ENCODE peak calls at places on chromosome 18, in ten cellular contexts. A is heart right ventricle, J is brain microvascular endothelial cell, R is esophagus squamous epithelium, D is endothelial cell, B is GM06990, X is neural progenitor cell, L is upper lobe of right lung, G is type B pancreatic cell, O is GM12864. I is an unnamed sample.

GRCh38 chr18:58526425-58527115 is 102.3 kb downstream of the ALPK2 start:
- DNase-seq in A (no peak), J (no peak), R (no peak), D (no peak), B (no peak), X (no peak), L (no peak), G (no peak), O (no peak), I (no peak)

GRCh38 chr18:58527116-58528010 is 101.5 kb downstream of the ALPK2 start:
- DNase-seq in A (no peak), J (peak), R (no peak), D (no peak), B (no peak), X (no peak), L (no peak), G (no peak), O (no peak), I (no peak)

GRCh38 chr18:8538935-8539334 is 70.3 kb upstream of the RAB12 start:
- DNase-seq in A (no peak), J (no peak), R (no peak), D (no peak), B (no peak), X (no peak), L (no peak), G (no peak), O (no peak), I (no peak)

GRCh38 chr18:58541137-58541788 is 87.6 kb downstream of the ALPK2 start:
- DNase-seq in A (no peak), J (peak), R (no peak), D (no peak), B (no peak), X (peak), L (no peak), G (no peak), O (no peak), I (no peak)

GRCh38 chr18:76480913-76481312 is 14.1 kb downstream of the ZNF516 start:
- DNase-seq in A (no peak), J (no peak), R (no peak), D (no peak), B (no peak), X (peak), L (no peak), G (no peak), O (no peak), I (no peak)

GRCh38 chr18:48678237-48679115 is 139.6 kb downstream of the CTIF start:
- DNase-seq in A (no peak), J (no peak), R (no peak), D (no peak), B (no peak), X (no peak), L (peak), G (no peak), O (no peak), I (no peak)

GRCh38 chr18:7476386-7476785 is 90.7 kb upstream of the PTPRM start:
- DNase-seq in A (no peak), J (no peak), R (no peak), D (no peak), B (no peak), X (no peak), L (no peak), G (no peak), O (no peak), I (no peak)

GRCh38 chr18:2486426-2486825 is 84.9 kb downstream of the METTL4 start:
- DNase-seq in A (no peak), J (no peak), R (no peak), D (no peak), B (no peak), X (no peak), L (no peak), G (no peak), O (no peak), I (no peak)

GRCh38 chr18:38539373-38539772 is 973.8 kb upstream of the CELF4 start:
- DNase-seq in A (no peak), J (no peak), R (no peak), D (no peak), B (no peak), X (peak), L (no peak), G (no peak), O (no peak), I (no peak)

GRCh38 chr18:74273394-74273793 is 18.4 kb downstream of the CYB5A start:
- DNase-seq in A (no peak), J (no peak), R (no peak), D (no peak), B (no peak), X (no peak), L (no peak), G (no peak), O (no peak), I (no peak)

DNA sequence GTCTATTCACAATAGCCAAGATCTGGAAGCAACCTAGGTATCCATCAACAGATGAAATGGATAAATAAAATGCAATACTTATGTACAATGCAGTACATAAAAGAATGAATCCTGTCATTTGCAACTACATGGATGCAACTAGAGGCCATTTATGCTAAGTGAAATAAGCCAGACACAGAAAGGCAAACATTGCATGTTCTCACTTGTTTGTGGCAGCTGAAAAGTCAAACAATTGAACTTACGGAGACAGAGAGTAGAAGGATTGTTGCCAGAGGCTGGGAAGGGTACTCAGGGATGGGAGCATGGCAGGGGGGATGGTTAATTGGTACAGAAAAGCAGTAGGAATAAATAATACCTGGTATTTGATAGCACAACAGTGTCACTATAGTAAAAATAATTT is 563.9 kb downstream of the TMX3 start:
- DNase-seq in A (no peak), J (no peak), R (no peak), D (no peak), B (no peak), X (no peak), L (no peak), G (no peak), O (no peak), I (no peak)
- TF ChIP-seq CTCF in A (no peak), J (no peak), R (no peak), D (no peak), B (no peak), X (no peak), L (no peak), G (no peak), O (no peak), I (no peak)

DNA sequence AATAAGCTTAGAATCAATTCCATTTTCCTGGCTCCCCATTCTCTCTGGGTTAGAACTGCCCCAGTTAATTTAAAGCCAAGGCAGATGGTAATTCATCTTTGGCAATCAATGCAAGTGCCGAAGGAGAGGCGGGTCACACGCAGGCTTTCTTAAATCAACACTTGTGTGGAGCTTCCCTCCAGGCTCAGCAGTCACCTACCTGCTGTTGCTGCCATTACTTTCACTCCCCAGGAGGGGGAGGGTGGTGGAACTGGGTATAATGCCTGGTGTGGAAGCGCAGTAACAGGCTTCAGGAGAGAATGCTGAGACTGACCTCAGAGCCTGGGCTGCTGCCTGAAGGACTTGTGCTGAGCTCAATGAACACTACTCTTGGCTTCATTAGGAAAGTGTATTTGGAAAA is 19.2 kb downstream of the TTR start:
- DNase-seq in A (no peak), J (no peak), R (no peak), D (peak), B (no peak), X (peak), L (no peak), G (no peak), O (no peak), I (no peak)
- TF ChIP-seq CTCF in A (peak), J (peak), R (peak), D (peak), B (peak), X (peak), L (peak), G (peak), O (no peak), I (no peak)

GRCh38 chr18:26656944-26657536 is 108.7 kb upstream of the KCTD1 start:
- DNase-seq in A (peak), J (peak), R (no peak), D (peak), B (peak), X (peak), L (peak), G (peak), O (no peak), I (no peak)
- TF ChIP-seq CTCF in A (peak), J (peak), R (peak), D (peak), B (peak), X (no peak), L (peak), G (peak), O (peak), I (no peak)

DNA sequence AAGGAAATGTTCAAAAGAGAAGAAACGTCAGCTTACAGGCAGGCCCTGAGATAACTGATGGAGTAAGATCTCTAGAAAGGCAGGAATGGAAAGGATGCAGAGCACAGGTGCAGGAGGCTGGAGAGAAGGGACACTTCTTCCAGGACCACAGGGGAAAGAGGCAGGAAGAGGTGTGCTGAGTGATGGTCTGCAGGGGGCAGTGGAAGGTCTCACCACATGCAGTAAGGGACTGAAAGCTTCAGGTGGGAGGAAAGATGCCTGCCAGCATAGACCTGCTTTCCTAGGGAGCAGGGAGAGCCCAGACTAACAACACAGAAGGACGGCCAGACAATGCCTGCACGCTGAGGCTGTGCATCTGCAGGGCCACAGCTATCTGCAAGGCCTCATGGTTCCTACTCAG is 156.8 kb downstream of the L3MBTL4 start:
- DNase-seq in A (no peak), J (no peak), R (no peak), D (no peak), B (no peak), X (no peak), L (no peak), G (no peak), O (no peak), I (no peak)
- TF ChIP-seq CTCF in A (no peak), J (no peak), R (no peak), D (no peak), B (no peak), X (no peak), L (no peak), G (no peak), O (no peak), I (no peak)

GRCh38 chr18:63930774-63931354 is 18.2 kb upstream of the HMSD start:
- DNase-seq in A (no peak), J (no peak), R (no peak), D (no peak), B (no peak), X (no peak), L (no peak), G (no peak), O (no peak), I (no peak)

GRCh38 chr18:63936932-63937393 is 12.1 kb upstream of the HMSD start:
- DNase-seq in A (no peak), J (no peak), R (no peak), D (no peak), B (no peak), X (no peak), L (no peak), G (no peak), O (no peak), I (no peak)

GRCh38 chr18:63940008-63940407 is 9.1 kb upstream of the HMSD start:
- DNase-seq in A (no peak), J (no peak), R (no peak), D (no peak), B (no peak), X (no peak), L (no peak), G (no peak), O (no peak), I (no peak)

DNA sequence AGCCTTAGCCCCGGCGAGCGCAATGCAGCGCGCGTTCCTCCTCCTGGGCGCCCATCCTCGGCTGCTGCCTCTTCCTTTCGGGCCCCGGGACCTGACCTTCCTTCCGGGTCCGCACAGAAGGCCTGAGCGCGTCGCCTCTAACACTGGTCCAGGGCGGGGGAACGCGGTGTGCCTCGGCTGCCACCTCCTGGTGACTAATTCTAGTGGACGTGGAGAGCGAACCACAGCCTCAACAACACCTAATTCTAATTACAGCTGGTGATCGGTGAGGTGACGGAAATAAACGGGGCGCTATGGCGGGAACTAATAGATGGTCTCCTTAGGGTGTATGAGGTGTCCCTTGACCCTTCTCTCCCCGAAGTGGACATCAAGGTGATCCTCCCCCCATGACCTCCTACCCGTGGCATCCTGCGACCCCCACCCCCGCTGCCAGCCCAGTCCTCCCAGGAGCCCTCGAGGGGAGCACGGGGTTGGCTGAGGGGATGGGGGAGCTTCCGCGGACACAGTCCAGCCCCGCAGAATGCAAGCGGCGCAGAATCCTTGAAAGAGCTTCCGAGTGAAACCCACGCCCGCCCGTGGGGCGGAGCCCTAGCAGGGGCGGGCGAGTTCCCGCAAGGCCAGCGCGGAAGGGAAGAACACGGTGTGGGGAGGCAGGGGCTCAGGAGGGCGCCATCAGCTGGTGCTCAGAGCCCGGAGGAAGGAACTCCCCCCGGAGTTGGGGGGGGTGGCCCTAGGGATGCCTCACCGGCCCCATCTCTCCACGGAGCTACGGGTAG is 12.8 kb upstream of the HMSD start:
- DNase-seq in A (peak), J (peak), R (peak), D (peak), B (peak), X (peak), L (peak), G (peak), O (peak), I (peak)
- TF ChIP-seq CTCF in A (peak), J (peak), R (peak), D (peak), B (peak), X (peak), L (peak), G (peak), O (peak), I (peak)

GRCh38 chr18:51030537-51031258 is 685 bp downstream of the SMAD4 start:
- DNase-seq in A (peak), J (peak), R (peak), D (peak), B (peak), X (peak), L (peak), G (peak), O (no peak), I (peak)

GRCh38 chr18:51025512-51025911 is 4.5 kb upstream of the SMAD4 start:
- DNase-seq in A (no peak), J (no peak), R (no peak), D (no peak), B (no peak), X (no peak), L (no peak), G (no peak), O (no peak), I (no peak)

GRCh38 chr18:51029694-51030536 is at the start of gene SMAD4:
- DNase-seq in A (peak), J (peak), R (peak), D (peak), B (peak), X (peak), L (peak), G (peak), O (peak), I (peak)

GRCh38 chr18:51029378-51029693 is 677 bp upstream of the SMAD4 start:
- DNase-seq in A (no peak), J (no peak), R (no peak), D (no peak), B (no peak), X (no peak), L (no peak), G (no peak), O (no peak), I (no peak)

DNA sequence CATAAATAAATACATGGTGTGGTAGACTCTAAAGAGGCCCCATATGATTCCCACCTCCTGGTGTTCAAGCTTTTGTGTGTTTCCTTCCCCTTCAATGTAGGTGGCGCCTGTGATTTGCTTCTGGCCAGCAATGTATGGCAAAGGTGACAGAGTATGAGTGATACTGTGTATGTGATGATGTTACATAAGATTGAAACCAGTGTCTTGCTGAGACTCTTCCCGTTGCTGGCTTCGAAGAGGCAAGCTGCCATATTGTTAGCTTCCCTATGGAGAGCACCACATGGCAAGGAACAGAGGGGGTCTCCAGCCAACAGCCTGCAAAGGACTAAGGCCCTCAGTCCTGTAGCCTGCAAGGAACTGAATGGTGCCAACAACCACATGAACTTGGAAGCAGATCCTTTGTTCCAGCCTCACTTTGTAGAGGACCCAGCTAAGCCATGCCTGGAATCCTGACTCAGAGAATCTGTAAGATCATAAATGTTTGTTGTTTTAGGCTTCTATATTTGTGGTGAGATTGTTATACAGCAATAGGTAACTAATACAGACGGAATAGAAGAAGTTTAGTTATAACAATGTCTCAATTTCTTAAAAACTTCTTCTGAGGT is 1.7 kb upstream of the SMAD4 start:
- DNase-seq in A (no peak), J (no peak), R (no peak), D (no peak), B (peak), X (no peak), L (no peak), G (no peak), O (peak), I (no peak)
- TF ChIP-seq CTCF in A (no peak), J (peak), R (no peak), D (no peak), B (peak), X (no peak), L (no peak), G (no peak), O (no peak), I (no peak)

DNA sequence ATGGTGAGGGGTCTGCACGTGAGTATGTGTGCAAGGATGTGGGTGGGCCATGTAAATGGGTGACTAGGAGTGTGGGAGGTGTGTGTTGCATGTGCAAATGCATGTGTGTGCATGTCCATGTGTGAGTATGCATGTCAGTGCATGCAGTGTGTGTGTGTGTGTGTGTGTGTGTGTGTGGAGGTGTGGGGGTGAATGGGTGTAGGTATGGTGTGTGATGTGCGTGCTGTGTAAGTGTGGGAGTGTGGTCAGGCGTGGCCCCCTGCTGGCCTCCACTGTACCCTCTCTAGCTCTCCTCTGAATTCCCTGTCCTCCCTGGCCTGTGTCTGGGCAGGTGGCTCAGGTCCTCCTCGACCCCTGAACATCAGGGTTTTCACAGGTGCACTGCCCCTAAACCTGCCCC is 230.3 kb downstream of the CELF4 start:
- DNase-seq in A (no peak), J (no peak), R (no peak), D (peak), B (no peak), X (peak), L (no peak), G (no peak), O (no peak), I (no peak)
- TF ChIP-seq CTCF in A (no peak), J (peak), R (no peak), D (peak), B (no peak), X (peak), L (no peak), G (peak), O (peak), I (no peak)

DNA sequence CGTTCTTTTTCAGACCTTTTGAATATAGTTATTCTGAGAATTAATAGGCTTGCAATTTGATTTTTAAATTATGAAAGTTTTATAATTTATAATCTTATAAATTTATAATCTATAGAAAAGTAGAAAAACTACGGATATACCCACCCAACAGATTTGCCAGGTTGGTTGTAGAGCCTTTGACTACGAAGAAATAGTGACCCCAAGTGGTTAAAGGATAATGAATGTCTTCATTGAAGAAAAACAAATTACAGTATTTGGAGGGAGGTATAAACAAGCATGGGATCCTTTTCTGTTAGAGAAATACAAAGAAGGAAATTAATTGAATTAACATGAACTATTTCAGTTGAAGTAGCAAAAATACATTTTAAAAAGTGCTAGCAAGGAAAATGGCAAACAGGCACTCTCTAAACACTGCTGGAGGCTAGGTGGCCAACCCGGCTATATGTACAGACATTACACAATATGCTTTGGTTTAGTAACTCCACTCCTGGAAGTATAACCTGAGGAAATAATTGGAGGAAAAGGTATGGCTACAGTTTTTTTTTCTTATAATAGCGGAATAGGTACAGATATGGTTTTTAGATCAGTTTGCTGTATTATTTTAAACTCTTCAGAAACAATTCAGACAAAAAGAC is 110.9 kb downstream of the MIB1 start:
- DNase-seq in A (no peak), J (no peak), R (no peak), D (no peak), B (no peak), X (no peak), L (no peak), G (no peak), O (no peak), I (no peak)
- TF ChIP-seq CTCF in A (peak), J (peak), R (no peak), D (no peak), B (peak), X (peak), L (peak), G (peak), O (peak), I (peak)